ENCODE peak calls at places on chromosome 17, in six cellular contexts. W is dorsolateral prefrontal cortex, B is AG10803, P is stomach, O is MM.1S, I is psoas muscle. Y is an unnamed sample.

GRCh38 chr17:64056269-64057005 is 36.0 kb upstream of the ICAM2 start:
- DNase-seq in W (no peak), O (peak), I (no peak), P (no peak), B (no peak), Y (peak)

GRCh38 chr17:76957600-76958464 is 89.6 kb downstream of the MGAT5B start:
- DNase-seq in B (peak), O (no peak), P (no peak), W (no peak), I (no peak), Y (no peak)

GRCh38 chr17:56639517-56639916 is 46.0 kb downstream of the NOG start:
- DNase-seq in O (no peak), I (no peak), P (no peak), B (no peak), W (no peak), Y (no peak)

GRCh38 chr17:76191891-76192290 is 48.4 kb downstream of the RNF157 start:
- DNase-seq in P (no peak), B (no peak), W (no peak), O (peak), I (no peak), Y (peak)

GRCh38 chr17:76792348-76792747 is 54.4 kb downstream of the MFSD11 start:
- DNase-seq in P (no peak), W (no peak), I (no peak), B (no peak), O (no peak), Y (no peak)

GRCh38 chr17:33940769-33941168 is 314.3 kb upstream of the CCL2 start:
- DNase-seq in B (no peak), P (no peak), W (no peak), O (no peak), I (no peak), Y (no peak)

GRCh38 chr17:3448059-3448630 is 14.5 kb upstream of the OR1E2 start:
- DNase-seq in I (no peak), P (no peak), O (no peak), W (no peak), B (no peak), Y (no peak)

GRCh38 chr17:7219812-7220592 is at the start of the genes ACADVL and DLG4:
- DNase-seq in B (peak), O (peak), P (peak), W (peak), I (peak), Y (peak)

GRCh38 chr17:61997649-61998048 is 67.4 kb downstream of the MED13 start:
- DNase-seq in W (no peak), O (no peak), P (no peak), I (no peak), B (peak), Y (no peak)

DNA sequence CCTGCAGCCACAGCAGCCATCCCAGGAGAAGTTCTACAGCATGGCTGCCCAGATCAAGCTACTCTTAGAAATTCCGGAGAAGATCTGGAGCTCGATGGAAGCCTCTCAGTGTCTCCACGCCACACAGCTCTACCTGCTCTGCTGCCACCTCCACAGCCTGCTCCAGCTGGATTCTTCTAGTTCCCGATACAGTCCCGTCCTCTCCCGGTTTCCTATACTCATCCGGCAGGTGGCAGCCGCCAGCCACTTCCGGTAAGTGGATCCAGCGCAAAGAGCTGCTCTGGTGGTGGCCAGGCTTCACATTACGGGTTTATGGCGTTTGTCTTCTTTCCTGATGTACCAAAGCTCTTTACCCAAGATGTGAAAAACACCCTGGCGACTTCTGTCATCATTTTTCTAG is 3.6 kb downstream of the COG1 start:
- DNase-seq in P (peak), W (peak), I (peak), B (peak), O (no peak), Y (no peak)
- TF ChIP-seq CTCF in P (peak), W (no peak), I (peak), B (peak), O (no peak), Y (no peak)

GRCh38 chr17:30378797-30379302 is at the start of gene CPD:
- DNase-seq in W (peak), O (peak), P (peak), B (peak), I (peak), Y (peak)
- TF ChIP-seq CTCF in W (no peak), O (no peak), P (peak), B (no peak), I (no peak), Y (no peak)

GRCh38 chr17:32910769-32911168 is 17.2 kb upstream of the TMEM98 start:
- DNase-seq in I (no peak), W (no peak), O (no peak), P (no peak), B (no peak), Y (no peak)

GRCh38 chr17:32909787-32910369 is 18.1 kb upstream of the TMEM98 start:
- DNase-seq in O (peak), W (peak), I (peak), B (peak), P (peak), Y (peak)

GRCh38 chr17:32914181-32914580 is 13.8 kb upstream of the TMEM98 start:
- DNase-seq in W (no peak), O (no peak), I (no peak), P (no peak), B (no peak), Y (no peak)

GRCh38 chr17:32913593-32913992 is 14.4 kb upstream of the TMEM98 start:
- DNase-seq in B (no peak), I (no peak), P (no peak), O (no peak), W (no peak), Y (no peak)

DNA sequence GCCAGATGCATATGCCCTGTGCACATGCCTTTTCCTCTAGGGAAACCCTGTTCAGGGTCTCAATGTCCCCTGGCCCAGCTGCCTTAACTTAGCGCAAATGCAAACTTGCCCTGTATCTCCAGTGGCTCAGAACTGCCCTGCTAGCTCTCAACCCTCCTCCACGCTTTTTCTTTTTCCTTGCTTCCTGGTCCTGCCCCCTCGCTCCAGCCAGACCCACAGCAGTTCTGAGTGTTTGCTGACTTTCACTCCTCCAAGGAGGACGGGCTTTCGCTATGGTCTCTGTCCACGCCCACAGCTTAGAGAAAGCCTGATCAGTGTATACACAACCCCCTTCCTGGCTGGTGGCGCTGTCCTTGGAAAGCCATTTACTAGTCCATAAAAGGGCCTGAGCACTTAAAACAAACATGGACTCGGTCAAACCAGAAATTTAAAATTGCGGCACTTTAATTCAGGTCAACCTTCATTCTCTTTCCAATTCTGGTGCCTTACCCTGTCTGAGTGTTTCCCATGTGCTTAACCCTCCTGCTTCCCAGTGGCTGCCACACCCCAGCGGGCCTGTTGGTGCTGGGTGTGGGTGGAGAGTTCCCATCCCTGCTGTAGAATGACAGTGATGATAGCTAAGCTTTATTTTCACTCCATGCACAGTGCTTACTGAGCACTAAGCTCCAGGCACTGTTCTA is 15.6 kb upstream of the TMEM98 start:
- DNase-seq in I (peak), W (no peak), O (no peak), B (peak), P (peak), Y (no peak)
- TF ChIP-seq CTCF in I (no peak), W (no peak), O (no peak), B (peak), P (no peak), Y (no peak)

DNA sequence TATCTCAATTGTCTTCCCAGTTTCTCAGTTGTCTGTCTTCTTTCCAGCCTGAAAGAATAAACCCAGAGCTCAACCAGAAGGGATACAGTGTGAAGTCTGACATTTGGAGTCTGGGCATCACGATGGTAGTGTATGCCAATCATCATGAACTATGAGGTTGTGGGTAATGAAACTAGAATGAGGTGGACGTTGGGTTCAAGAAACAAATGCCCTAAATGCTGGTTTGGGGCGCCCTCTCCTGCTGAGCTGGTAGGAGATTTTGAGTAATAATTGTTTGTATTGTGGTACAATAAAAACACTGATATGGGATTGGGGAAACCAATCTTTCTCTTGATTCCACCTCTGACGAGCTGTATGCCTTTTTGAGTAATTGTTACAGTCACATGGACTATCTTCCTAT is 110.4 kb downstream of the MAP2K6 start:
- DNase-seq in O (no peak), B (no peak), W (no peak), I (no peak), P (no peak), Y (no peak)
- TF ChIP-seq CTCF in O (peak), B (peak), W (no peak), I (no peak), P (no peak), Y (no peak)

DNA sequence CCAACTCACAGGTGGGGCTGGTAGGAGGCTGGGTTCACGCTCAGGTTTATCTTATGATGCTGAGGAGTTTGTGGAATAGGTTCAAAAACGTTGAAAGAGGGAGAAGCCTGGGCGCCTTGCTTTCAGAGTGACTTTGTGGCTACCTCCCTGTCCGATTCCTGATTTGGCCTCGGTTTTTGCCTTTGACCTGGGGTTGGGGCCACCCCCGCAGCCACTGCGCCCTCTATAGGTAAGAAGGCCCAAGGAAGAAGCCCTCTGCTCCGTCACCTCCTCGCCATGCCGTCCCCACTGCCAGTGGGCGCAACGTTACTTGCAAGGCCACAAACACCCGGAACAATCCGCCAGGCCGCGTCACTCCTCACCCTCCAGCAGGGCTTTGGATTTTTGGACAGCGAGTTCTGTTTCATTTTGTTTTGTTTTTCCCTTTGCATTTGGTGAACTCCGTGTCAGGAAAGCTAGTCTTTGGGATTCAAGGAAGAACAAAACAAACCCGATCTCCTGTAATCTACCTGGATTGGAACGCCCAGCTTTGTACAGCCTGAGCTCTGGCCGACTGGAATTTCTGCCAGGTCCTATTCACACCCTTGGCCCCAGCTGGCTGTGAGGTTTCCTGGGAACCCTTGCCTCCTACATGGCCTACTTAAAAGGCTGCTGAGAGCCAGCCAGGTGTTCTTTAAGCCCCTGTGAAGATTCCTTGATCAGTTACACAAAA is 60.7 kb downstream of the TBC1D16 start:
- DNase-seq in W (peak), O (no peak), B (no peak), P (peak), I (no peak), Y (no peak)
- TF ChIP-seq CTCF in W (no peak), O (peak), B (no peak), P (peak), I (peak), Y (peak)

GRCh38 chr17:67947325-67947813 is 48.9 kb downstream of the C17orf58 start:
- DNase-seq in W (no peak), O (no peak), B (no peak), I (no peak), P (no peak), Y (no peak)

GRCh38 chr17:67950945-67951344 is 45.3 kb downstream of the C17orf58 start:
- DNase-seq in P (no peak), I (no peak), B (no peak), O (no peak), W (no peak), Y (no peak)
- TF ChIP-seq CTCF in P (no peak), I (no peak), B (no peak), O (no peak), W (no peak), Y (no peak)

DNA sequence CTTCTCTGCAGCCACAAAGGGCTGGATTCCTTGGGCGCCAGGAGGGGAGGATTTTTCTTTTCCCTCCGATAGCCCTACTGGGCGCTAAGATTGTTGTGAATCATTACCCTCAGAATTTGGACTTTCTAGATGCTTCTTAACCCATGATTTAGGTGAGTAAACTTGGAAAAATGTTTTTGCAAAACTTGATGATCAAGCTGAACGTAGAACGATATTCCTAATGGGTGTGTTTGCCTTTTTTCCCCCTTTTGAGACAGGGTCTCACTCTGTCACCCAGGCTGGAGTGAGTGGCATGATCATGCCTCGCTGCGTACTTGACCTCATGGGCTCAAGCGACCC is 43.8 kb downstream of the PGS1 start:
- DNase-seq in O (no peak), W (no peak), I (no peak), P (no peak), B (no peak), Y (no peak)
- TF ChIP-seq CTCF in O (peak), W (no peak), I (no peak), P (no peak), B (no peak), Y (no peak)

GRCh38 chr17:42406602-42407288 is 16.3 kb downstream of the CAVIN1 start:
- DNase-seq in B (no peak), W (no peak), P (no peak), I (no peak), O (no peak), Y (no peak)

GRCh38 chr17:42404326-42405055 is 16.2 kb upstream of the STAT3 start:
- DNase-seq in B (no peak), I (no peak), P (no peak), W (no peak), O (no peak), Y (no peak)

GRCh38 chr17:42403150-42403549 is 14.9 kb upstream of the STAT3 start:
- DNase-seq in O (no peak), P (peak), B (no peak), I (no peak), W (no peak), Y (peak)

GRCh38 chr17:42405963-42406495 is 17.0 kb downstream of the CAVIN1 start:
- DNase-seq in I (peak), O (peak), W (peak), P (peak), B (peak), Y (peak)

DNA sequence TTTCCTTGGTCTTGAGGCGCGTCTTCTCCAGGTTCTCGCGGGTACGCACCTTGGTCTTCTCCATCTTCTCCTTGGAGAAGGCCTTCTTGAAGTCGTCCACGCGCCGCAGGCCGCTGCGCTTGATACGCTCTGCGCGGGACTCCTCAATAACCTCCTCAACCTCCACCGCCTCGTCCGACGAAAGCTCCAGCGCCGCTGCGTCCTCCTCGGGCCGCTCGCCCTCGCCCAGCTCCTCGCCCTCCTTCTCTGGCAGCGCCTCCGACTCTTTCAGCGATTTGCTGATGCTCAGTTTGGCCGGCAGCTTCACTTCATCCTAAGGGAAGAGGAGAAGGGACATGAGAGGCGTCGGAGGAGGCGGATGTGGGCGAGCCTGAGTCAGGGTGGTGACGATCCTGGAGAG is 16.8 kb upstream of the STAT3 start:
- DNase-seq in B (no peak), P (no peak), I (no peak), O (no peak), W (no peak), Y (no peak)
- TF ChIP-seq CTCF in B (no peak), P (no peak), I (no peak), O (no peak), W (no peak), Y (no peak)